ENCODE peak calls at places on chromosome 14, in five cellular contexts. V, C, T, H and N are unnamed samples.
A peak's percentile ranks its signal among the peaks of the same experiment; 100 is the strongest.

GRCh38 chr14:58166005-58166983 is 14.3 kb upstream of the ARMH4 start:
- DNase-seq in V (peak; percentile 87), C (peak; percentile 77), T (peak; percentile 49), H (peak; percentile 92), N (peak; percentile 49)

GRCh38 chr14:61489932-61490331 is 168.6 kb downstream of the PRKCH start:
- DNase-seq in V (no peak), C (peak; percentile 91), T (peak; percentile 71), H (no peak), N (no peak)

GRCh38 chr14:68594737-68595380 is 198.0 kb downstream of the ZFP36L1 start:
- DNase-seq in V (no peak), C (no peak), T (no peak), H (no peak), N (no peak)

GRCh38 chr14:75164809-75165208 is 11.6 kb downstream of the TMED10 start:
- DNase-seq in V (no peak), C (no peak), T (no peak), H (no peak), N (no peak)

GRCh38 chr14:92460541-92460915 is 53.1 kb upstream of the RIN3 start:
- DNase-seq in V (no peak), C (no peak), T (no peak), H (no peak), N (no peak)

GRCh38 chr14:39016733-39017095 is 86.3 kb downstream of the SEC23A start:
- DNase-seq in V (no peak), C (no peak), T (no peak), H (no peak), N (no peak)

GRCh38 chr14:47539065-47539464 is 136.3 kb downstream of the MDGA2 start:
- DNase-seq in V (peak; percentile 13), C (peak; percentile 18), T (no peak), H (peak; percentile 29), N (peak; percentile 6)

GRCh38 chr14:91202234-91202974 is 42.1 kb downstream of the GPR68 start:
- DNase-seq in V (peak; percentile 42), C (no peak), T (no peak), H (no peak), N (no peak)

GRCh38 chr14:54362759-54363437 is 33.9 kb upstream of the CDKN3 start:
- DNase-seq in V (no peak), C (no peak), T (no peak), H (no peak), N (no peak)

GRCh38 chr14:67837011-67837624 is 17.5 kb downstream of the RAD51B start:
- DNase-seq in V (peak; percentile 60), C (peak; percentile 73), T (peak; percentile 62), H (peak; percentile 71), N (no peak)

GRCh38 chr14:72701610-72702009 is 192.3 kb downstream of the DPF3 start:
- DNase-seq in V (no peak), C (no peak), T (no peak), H (no peak), N (no peak)

GRCh38 chr14:92215579-92215978 is 93.8 kb downstream of the CPSF2 start:
- DNase-seq in V (no peak), C (peak; percentile 34), T (no peak), H (no peak), N (no peak)

DNA sequence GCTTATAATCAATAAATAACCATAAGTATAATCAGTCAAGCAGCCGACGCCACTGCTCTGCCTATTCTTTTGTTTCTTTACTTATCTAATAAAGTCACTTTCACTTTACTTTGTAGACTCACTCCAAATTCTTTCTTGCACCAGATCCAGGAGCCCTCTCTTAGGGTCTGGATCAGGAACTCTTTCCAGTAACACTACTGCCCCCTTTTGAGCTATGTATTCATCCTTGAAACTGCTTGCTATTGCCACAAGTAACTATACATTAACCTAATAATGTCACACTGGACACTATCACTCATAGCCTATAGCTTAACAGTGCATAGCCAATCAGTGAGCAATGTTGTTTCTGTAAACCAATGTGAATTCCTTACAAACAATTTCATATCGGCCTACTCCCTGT is 2.8 kb upstream of the NID2 start:
- DNase-seq in V (no peak), C (no peak), T (no peak), H (peak; percentile 69), N (no peak)
- TF ChIP-seq CTCF in V (no peak), C (no peak), T (peak; percentile 21), H (peak; percentile 49), N (no peak)

GRCh38 chr14:104931771-104932675 is 7.3 kb downstream of the PLD4 start:
- DNase-seq in V (no peak), C (no peak), T (no peak), H (peak; percentile 47), N (peak; percentile 29)

GRCh38 chr14:104931323-104931770 is 6.7 kb downstream of the PLD4 start:
- DNase-seq in V (no peak), C (no peak), T (no peak), H (no peak), N (peak; percentile 36)

GRCh38 chr14:104933721-104934379 is 9.2 kb downstream of the PLD4 start:
- DNase-seq in V (no peak), C (no peak), T (no peak), H (no peak), N (peak; percentile 23)

GRCh38 chr14:104934380-104934733 is 9.7 kb downstream of the PLD4 start:
- DNase-seq in V (no peak), C (no peak), T (no peak), H (no peak), N (no peak)

GRCh38 chr14:104932676-104933631 is 8.3 kb downstream of the PLD4 start:
- DNase-seq in V (peak; percentile 86), C (peak; percentile 68), T (peak; percentile 77), H (peak; percentile 88), N (peak; percentile 96)
- TF ChIP-seq CTCF in V (peak; percentile 84), C (peak; percentile 83), T (peak; percentile 63), H (peak; percentile 66), N (peak; percentile 94)

DNA sequence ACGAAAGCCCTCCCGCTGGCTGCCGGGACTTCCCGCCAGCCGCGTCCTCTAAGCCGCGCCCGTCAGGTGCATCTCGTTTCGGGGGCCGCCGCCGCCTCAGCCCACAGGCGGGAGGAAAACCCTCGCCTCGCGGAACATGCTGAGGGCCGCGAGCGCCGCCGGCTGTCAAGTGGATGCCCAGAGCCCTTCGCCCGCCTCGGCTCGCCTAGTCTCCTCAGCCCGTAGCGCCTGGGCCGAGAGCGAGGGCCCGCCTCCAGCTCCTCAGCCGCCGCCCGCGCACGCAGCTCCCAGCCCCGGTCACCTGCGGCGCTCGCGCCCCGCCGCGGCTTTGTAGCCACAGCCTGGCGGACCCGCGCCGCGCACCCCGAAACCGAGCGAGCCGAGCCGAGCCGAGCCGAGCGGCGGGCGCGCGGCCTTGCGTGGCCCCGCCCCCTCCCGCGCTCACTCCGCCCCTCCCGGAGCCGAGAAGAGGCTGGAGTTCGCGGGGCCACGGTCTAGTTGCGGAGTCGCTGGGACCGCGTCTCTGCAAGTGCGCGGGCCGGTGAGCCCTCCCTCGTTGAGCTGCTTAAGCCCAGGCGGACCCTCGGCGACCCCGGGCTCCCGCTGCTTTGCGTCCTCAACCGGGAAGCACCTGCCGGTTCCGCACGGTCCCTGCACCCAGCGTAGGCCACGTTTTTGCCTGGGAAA is at the start of gene EML5:
- DNase-seq in V (peak; percentile 90), C (peak; percentile 79), T (peak; percentile 51), H (peak; percentile 91), N (peak; percentile 85)
- TF ChIP-seq CTCF in V (peak; percentile 25), C (peak; percentile 3), T (peak; percentile 25), H (peak; percentile 17), N (peak; percentile 40)

DNA sequence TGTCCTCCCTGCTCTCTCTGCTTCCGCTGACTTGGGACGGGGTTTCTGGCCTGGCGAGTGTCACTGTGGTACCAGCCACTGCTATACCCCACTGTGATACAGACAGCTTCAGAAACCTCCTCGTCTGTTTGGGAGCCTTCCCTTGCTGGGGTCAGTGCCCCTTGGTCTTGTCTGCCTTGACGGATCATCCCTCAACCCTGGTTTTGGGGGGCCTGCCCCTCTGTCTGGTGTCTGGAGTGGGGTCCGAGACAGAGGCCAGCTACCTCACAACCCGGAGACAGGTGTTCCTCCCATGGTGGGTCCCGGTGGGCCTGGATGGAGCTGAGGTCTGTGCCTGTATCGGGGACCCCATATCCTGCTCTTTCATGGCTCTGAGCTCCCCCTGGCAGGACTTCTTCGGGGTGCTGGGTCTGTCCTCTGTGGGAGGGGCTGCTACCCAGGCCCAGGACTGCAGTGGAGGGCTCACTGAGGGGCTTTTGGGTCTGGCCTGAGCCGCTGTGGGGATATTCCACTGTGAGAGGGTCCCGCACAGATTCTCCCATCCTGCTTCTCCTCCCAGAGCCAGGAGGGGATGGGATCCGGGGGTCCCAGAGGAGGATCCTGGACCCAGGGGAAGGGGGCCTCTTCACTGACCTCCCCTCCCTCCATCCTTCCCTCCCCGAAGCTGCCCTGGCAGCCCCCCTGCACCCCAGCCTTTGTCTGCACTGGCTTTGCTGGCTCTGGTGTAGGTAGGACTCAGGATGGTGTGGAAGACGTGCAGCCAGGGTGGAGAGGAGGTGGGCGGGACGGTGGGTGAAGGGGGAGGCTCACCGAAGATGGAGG is 365.5 kb downstream of the TMEM121 start:
- DNase-seq in V (peak; percentile 3), C (no peak), T (no peak), H (no peak), N (no peak)
- TF ChIP-seq CTCF in V (no peak), C (no peak), T (no peak), H (no peak), N (no peak)

GRCh38 chr14:95359974-95360826 is 40.5 kb upstream of the CLMN start:
- DNase-seq in V (no peak), C (no peak), T (no peak), H (peak; percentile 28), N (peak; percentile 38)
- TF ChIP-seq CTCF in V (no peak), C (no peak), T (no peak), H (no peak), N (peak; percentile 34)

DNA sequence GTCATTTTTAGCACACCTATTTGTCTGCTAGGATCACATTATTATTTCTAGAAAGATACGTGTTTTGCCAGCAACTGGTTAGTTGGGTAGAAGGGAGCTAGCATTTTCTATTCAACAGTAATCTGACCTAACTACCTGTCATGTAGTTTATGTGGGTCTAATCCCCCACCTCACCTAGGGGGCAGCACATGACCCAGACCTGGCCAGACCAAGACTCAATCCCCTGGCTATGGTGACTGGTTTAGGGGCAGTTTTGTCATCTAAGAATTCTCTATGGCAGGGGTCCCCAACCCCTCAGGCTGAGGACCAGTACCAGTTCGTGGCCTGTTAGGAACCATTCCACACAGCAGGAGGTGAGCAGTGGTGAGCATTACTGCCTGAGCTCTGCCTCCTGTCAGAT is 29.5 kb upstream of the EVL start:
- DNase-seq in V (no peak), C (no peak), T (no peak), H (no peak), N (no peak)
- TF ChIP-seq CTCF in V (no peak), C (no peak), T (no peak), H (no peak), N (no peak)

DNA sequence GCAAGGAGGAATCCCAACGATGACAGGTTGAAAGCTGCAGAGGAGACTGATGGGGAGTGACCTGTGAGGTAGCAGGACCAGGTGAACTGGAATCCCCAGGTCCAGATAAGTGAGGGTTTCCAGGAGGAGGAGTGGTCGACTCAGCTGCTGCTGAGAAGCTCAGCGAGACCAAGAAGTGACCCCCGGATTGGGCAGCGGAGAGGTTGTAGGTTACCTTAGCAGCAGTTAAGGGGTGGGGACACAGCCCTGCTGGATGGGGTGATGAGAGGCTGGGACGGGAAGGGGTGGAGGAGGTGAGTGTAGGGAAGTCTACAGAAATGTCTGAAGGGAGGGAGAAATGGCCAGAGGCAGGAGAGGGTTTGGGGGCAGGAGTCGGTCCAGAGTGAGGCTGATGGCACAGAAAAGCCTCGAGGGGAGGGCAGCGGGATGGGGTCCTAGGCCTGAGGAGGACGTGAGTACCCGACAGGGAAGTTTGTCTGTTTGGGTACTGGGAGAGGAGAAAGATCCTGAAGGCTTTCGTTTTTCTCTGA is 2.6 kb upstream of the RCOR1 start:
- DNase-seq in V (no peak), C (no peak), T (no peak), H (no peak), N (no peak)
- TF ChIP-seq CTCF in V (no peak), C (no peak), T (no peak), H (no peak), N (no peak)